ENCODE peak calls at places on chromosomes 2 and 18, in six cellular contexts. M, I, F, U, N and Y are unnamed samples.
A peak's percentile ranks its signal among the peaks of the same experiment; 100 is the strongest.

GRCh38 chr2:218733615-218734021 is 23.0 kb downstream of the TTLL4 start:
- DNase-seq in M (peak; percentile 84), N (no peak), F (no peak), I (peak; percentile 7), U (no peak), Y (no peak)

GRCh38 chr18:33918571-33918970 is 306.1 kb downstream of the NOL4 start:
- DNase-seq in I (no peak), F (no peak), N (no peak), U (no peak), M (no peak), Y (no peak)

GRCh38 chr18:2857491-2858063 is 10.8 kb downstream of the EMILIN2 start:
- DNase-seq in F (no peak), I (no peak), N (no peak), M (no peak), U (no peak), Y (no peak)

GRCh38 chr2:169895294-169895985 is 68.2 kb downstream of the UBR3 start:
- DNase-seq in U (no peak), N (no peak), M (no peak), I (no peak), F (no peak), Y (no peak)

GRCh38 chr2:222554511-222554910 is 101.4 kb downstream of the FARSB start:
- DNase-seq in F (no peak), U (no peak), M (no peak), N (peak; percentile 21), I (no peak), Y (no peak)

GRCh38 chr18:46942646-46943045 is 25.2 kb downstream of the KATNAL2 start:
- DNase-seq in U (no peak), I (no peak), F (no peak), N (no peak), M (no peak), Y (no peak)

GRCh38 chr18:46555724-46556123 is 101.3 kb downstream of the LOXHD1 start:
- DNase-seq in U (no peak), I (no peak), F (no peak), M (peak; percentile 38), N (peak; percentile 45), Y (no peak)

GRCh38 chr2:240111253-240111652 is 24.9 kb downstream of the COPS9 start:
- DNase-seq in U (no peak), M (no peak), I (no peak), F (no peak), N (peak; percentile 14), Y (no peak)

GRCh38 chr2:70087703-70088507 is 628 bp downstream of the PCBP1 start:
- DNase-seq in N (peak; percentile 65), F (no peak), M (peak; percentile 64), I (no peak), U (no peak), Y (no peak)

GRCh38 chr2:213150315-213150951 is 979 bp downstream of the IKZF2 start:
- DNase-seq in U (no peak), M (no peak), N (no peak), I (no peak), F (no peak), Y (no peak)

GRCh38 chr2:127472268-127472667 is 54.0 kb downstream of the IWS1 start:
- DNase-seq in U (no peak), M (peak; percentile 55), N (no peak), F (no peak), I (no peak), Y (no peak)

GRCh38 chr2:105287692-105288091 is 41.8 kb downstream of the TGFBRAP1 start:
- DNase-seq in I (no peak), N (peak; percentile 33), F (no peak), M (peak; percentile 21), U (no peak), Y (no peak)

GRCh38 chr2:216888086-216888485 is 28.2 kb upstream of the TNP1 start:
- DNase-seq in F (no peak), N (no peak), I (no peak), U (no peak), M (no peak), Y (no peak)

GRCh38 chr18:36993068-36993467 is 164.1 kb downstream of the KIAA1328 start:
- DNase-seq in N (no peak), M (no peak), U (no peak), I (no peak), F (no peak), Y (no peak)

GRCh38 chr2:119181391-119181790 is 22.8 kb upstream of the C1QL2 start:
- DNase-seq in U (no peak), N (no peak), F (no peak), I (no peak), M (no peak), Y (no peak)

GRCh38 chr2:38643021-38643671 is 22.8 kb upstream of the GALM start:
- DNase-seq in M (no peak), U (no peak), N (no peak), F (no peak), I (no peak), Y (no peak)
- H3K27ac ChIP-seq in M (no peak overlapping the region), U (no peak overlapping the region), N (no peak overlapping the region), F (peak overlapping the region; percentile 55), I (no peak overlapping the region), Y (peak overlapping the region; percentile 51)

GRCh38 chr18:24270358-24270936 is 127.2 kb downstream of the OSBPL1A start:
- DNase-seq in I (no peak), U (no peak), N (no peak), M (no peak), F (no peak), Y (no peak)
- H3K27ac ChIP-seq in I (peak overlapping the region; percentile 94), U (no peak overlapping the region), N (no peak overlapping the region), M (no peak overlapping the region), F (no peak overlapping the region), Y (no peak overlapping the region)

GRCh38 chr2:134679740-134680139 is 39.1 kb downstream of the TMEM163 start:
- DNase-seq in I (no peak), N (no peak), F (peak; percentile 42), U (no peak), M (no peak), Y (peak; percentile 58)
- H3K27ac ChIP-seq in I (no peak overlapping the region), N (no peak overlapping the region), F (no peak overlapping the region), U (no peak overlapping the region), M (no peak overlapping the region), Y (no peak overlapping the region)

GRCh38 chr2:8636691-8637636 is 44.9 kb upstream of the ID2 start:
- DNase-seq in U (peak; percentile 37), F (no peak), M (no peak), I (no peak), N (no peak), Y (no peak)
- H3K27ac ChIP-seq in U (peak overlapping the region; percentile 62), F (no peak overlapping the region), M (no peak overlapping the region), I (no peak overlapping the region), N (no peak overlapping the region), Y (no peak overlapping the region)